ENCODE peak calls at places on chromosomes 3 and 15, in nine cellular contexts. I is left cardiac atrium; G is T-cell; D is stimulated activated CD4-positive, alpha-beta T cell treated with anti-CD3 and anti-CD28 coated beads, Interleukin-12 subunit alpha, Interleukin-12 subunit beta, amount 100 ng/mL, for 4 hours; V is uterus; S is dorsolateral prefrontal cortex; Y is CD4-positive, CD25-positive, alpha-beta regulatory T cell; B is cerebellar cortex; O is nucleus accumbens. H is an unnamed sample.

GRCh38 chr3:16516695-16517481 is 3.4 kb upstream of the RFTN1 start:
- DNase-seq in I (peak; percentile 35), D (no peak), B (peak; percentile 48), Y (no peak), V (peak; percentile 70), S (no peak), G (no peak), O (no peak), H (no peak)

GRCh38 chr15:90909976-90910375 is 6.9 kb downstream of the MAN2A2 start:
- DNase-seq in S (no peak), V (no peak), O (no peak), I (peak; percentile 10), B (no peak), G (no peak), D (no peak), Y (no peak), H (no peak)

GRCh38 chr3:24042174-24042878 is 97.2 kb downstream of the NR1D2 start:
- DNase-seq in B (no peak), V (peak; percentile 46), D (no peak), G (no peak), I (no peak), Y (no peak), S (no peak), O (no peak), H (no peak)

GRCh38 chr3:148797822-148798221 is 29.8 kb upstream of the CPB1 start:
- DNase-seq in V (no peak), D (no peak), I (no peak), S (no peak), G (no peak), Y (no peak), B (no peak), O (no peak), H (no peak)

GRCh38 chr3:186697510-186697909 is 19.6 kb upstream of the KNG1 start:
- DNase-seq in B (no peak), D (no peak), G (no peak), I (peak; percentile 27), V (no peak), Y (no peak), S (no peak), O (no peak), H (no peak)

GRCh38 chr3:150074697-150075416 is 104.2 kb upstream of the PFN2 start:
- DNase-seq in G (no peak), O (no peak), B (no peak), V (peak; percentile 30), D (no peak), I (no peak), Y (no peak), S (no peak), H (no peak)

GRCh38 chr3:10503217-10503796 is 2.1 kb downstream of the ATP2B2 start:
- DNase-seq in I (no peak), G (no peak), O (no peak), V (no peak), Y (no peak), S (no peak), B (peak; percentile 28), D (no peak), H (no peak)

GRCh38 chr3:152595975-152596832 is 238.7 kb upstream of the P2RY1 start:
- DNase-seq in G (no peak), S (no peak), D (no peak), B (no peak), I (no peak), Y (peak; percentile 4), O (no peak), V (peak; percentile 66), H (no peak)

GRCh38 chr3:139110072-139110830 is 65.6 kb upstream of the PRR23C start:
- DNase-seq in V (no peak), I (peak; percentile 32), D (no peak), G (no peak), Y (no peak), O (no peak), B (peak; percentile 90), S (no peak), H (no peak)

GRCh38 chr3:129881261-129881660 is 12.2 kb downstream of the TMCC1 start:
- DNase-seq in O (no peak), D (no peak), S (no peak), Y (no peak), V (no peak), I (no peak), B (no peak), G (no peak), H (no peak)

GRCh38 chr15:78177447-78177873 is 28.3 kb downstream of the IDH3A start:
- DNase-seq in Y (no peak), O (peak; percentile 9), S (peak; percentile 56), I (no peak), G (peak; percentile 19), V (no peak), D (peak; percentile 23), B (peak; percentile 31), H (peak; percentile 25)

H was measured in Panc1.